ENCODE peak calls at places on chromosomes 13 and 19, in four cellular contexts. C is IMR-90, D is H1, Z is H9. W is an unnamed sample.

GRCh38 chr13:48159436-48160225 is 64.7 kb upstream of the MED4 start:
- DNase-seq in C (no peak), D (no peak), Z (no peak), W (peak)

GRCh38 chr19:30556230-30556711 is 184.1 kb downstream of the ZNF536 start:
- DNase-seq in C (no peak), D (no peak), Z (peak), W (peak)

GRCh38 chr19:41427647-41428480 is 690 bp upstream of the B3GNT8 start:
- DNase-seq in C (no peak), D (peak), Z (peak), W (peak)

GRCh38 chr13:49400755-49401659 is 42.9 kb downstream of the CAB39L start:
- DNase-seq in C (peak), D (no peak), Z (no peak), W (peak)

GRCh38 chr13:102903659-102904407 is 58.0 kb downstream of the ERCC5 start:
- DNase-seq in C (peak), D (no peak), Z (no peak), W (peak)

GRCh38 chr13:110645750-110646149 is 30.4 kb downstream of the NAXD start:
- DNase-seq in C (no peak), D (no peak), Z (no peak), W (no peak)

GRCh38 chr19:4443966-4444764 is 13.4 kb downstream of the UBXN6 start:
- DNase-seq in C (no peak), D (no peak), Z (no peak), W (no peak)

GRCh38 chr19:4557971-4558941 is 1.2 kb downstream of the SEMA6B start:
- DNase-seq in C (no peak), D (peak), Z (peak), W (peak)

GRCh38 chr19:50204081-50204428 is 633 bp downstream of the MYH14 start:
- DNase-seq in C (no peak), D (no peak), Z (no peak), W (no peak)

GRCh38 chr13:100875392-100876043 is 200.9 kb upstream of the TMTC4 start:
- DNase-seq in C (peak), D (no peak), Z (no peak), W (no peak)

GRCh38 chr19:3642987-3643386 is 16.4 kb upstream of the CACTIN start:
- DNase-seq in C (no peak), D (peak), Z (peak), W (peak)

GRCh38 chr13:30645629-30646028 is 27.9 kb downstream of the USPL1 start:
- DNase-seq in C (no peak), D (no peak), Z (no peak), W (no peak)

GRCh38 chr13:30648522-30649012 is 30.8 kb downstream of the USPL1 start:
- DNase-seq in C (no peak), D (no peak), Z (no peak), W (no peak)

GRCh38 chr13:30647420-30647819 is 29.7 kb downstream of the USPL1 start:
- DNase-seq in C (no peak), D (no peak), Z (no peak), W (no peak)

GRCh38 chr13:30652746-30653145 is 35.0 kb downstream of the USPL1 start:
- DNase-seq in C (no peak), D (no peak), Z (no peak), W (no peak)

DNA sequence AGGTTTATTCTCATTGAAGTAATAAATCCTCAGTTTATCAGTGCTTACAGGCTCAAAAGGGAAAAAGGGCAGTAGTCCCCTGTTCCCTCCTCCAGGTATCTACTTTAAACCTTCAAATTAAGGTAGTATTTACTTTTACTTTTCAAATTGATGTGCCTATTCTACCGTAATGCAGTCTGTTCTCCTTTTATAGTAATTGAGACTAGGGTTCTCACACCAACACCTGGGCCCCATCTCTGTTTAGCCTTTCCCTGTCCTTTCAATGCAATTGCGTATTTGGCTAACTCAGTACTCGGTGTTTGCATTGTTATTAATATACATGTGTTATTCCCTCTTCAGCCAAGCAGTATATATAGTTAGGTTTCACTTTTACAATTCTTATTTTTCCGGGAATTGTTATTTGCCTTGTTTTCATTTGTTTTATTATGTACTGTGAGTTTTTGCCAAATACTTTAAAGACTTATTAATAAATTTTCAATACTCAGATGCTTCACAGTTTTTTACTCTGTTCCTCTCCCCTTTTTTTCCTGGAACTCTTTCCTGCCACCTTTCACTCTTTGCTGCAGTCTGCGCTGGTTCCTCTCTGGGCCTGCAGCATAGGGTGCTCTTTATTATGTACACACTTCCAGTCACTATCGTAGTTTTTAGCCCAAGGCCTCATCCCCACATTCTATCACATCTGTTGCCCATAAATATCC is 30.3 kb downstream of the USPL1 start:
- DNase-seq in C (no peak), D (no peak), Z (no peak), W (no peak)
- H3K4me2 ChIP-seq in C (no peak), D (no peak), Z (no peak), W (no peak)

GRCh38 chr19:7877249-7877836 is 3.2 kb upstream of the PRR36 start:
- DNase-seq in C (no peak), D (no peak), Z (no peak), W (no peak)
- H3K56ac ChIP-seq in C (no peak), D (peak), Z (no peak), W (no peak)

GRCh38 chr13:27797228-27797624 is 4.9 kb downstream of the GSX1 start:
- DNase-seq in C (peak), D (peak), Z (peak), W (peak)
- H3K4me2 ChIP-seq in C (no peak), D (peak), Z (peak), W (peak)

GRCh38 chr13:113842336-113843062 is 21.4 kb downstream of the GAS6 start:
- DNase-seq in C (no peak), D (no peak), Z (no peak), W (no peak)

GRCh38 chr13:113839536-113840204 is 24.2 kb downstream of the GAS6 start:
- DNase-seq in C (no peak), D (no peak), Z (no peak), W (no peak)

GRCh38 chr13:113840541-113841354 is 23.1 kb downstream of the GAS6 start:
- DNase-seq in C (no peak), D (no peak), Z (no peak), W (no peak)

GRCh38 chr13:113843063-113843654 is 20.7 kb downstream of the GAS6 start:
- DNase-seq in C (no peak), D (no peak), Z (no peak), W (no peak)

DNA sequence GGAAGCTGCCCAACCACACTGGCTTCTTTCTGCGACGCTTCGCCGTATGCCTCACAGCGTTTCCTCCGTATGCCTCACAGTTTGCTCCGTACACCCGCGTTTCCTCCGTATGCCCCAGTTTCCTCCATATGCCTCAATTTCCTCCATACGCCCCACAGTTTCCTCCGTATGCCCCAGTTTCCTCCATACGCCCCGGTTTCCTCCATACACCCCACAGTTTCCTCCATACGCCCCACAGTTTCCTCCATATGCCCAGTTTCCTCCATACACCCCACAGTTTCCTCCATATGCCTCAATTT is 22.6 kb downstream of the GAS6 start:
- DNase-seq in C (no peak), D (no peak), Z (no peak), W (no peak)
- H3K56ac ChIP-seq in C (no peak), D (no peak), Z (no peak), W (no peak)

GRCh38 chr13:91813255-91813654 is 414.8 kb downstream of the GPC5 start:
- DNase-seq in C (no peak), D (no peak), Z (no peak), W (no peak)
- H3K4me2 ChIP-seq in C (no peak), D (no peak), Z (no peak), W (no peak)